ENCODE peak calls at places on chromosomes 7 and 10, in eight cellular contexts. N is fibroblast of lung, H is pancreas, T is uterus, A is left ventricle myocardium inferior, D is tibial artery, S is heart right ventricle, Z is hepatocyte. E is an unnamed sample. For H3K4me1, the result is how much of the 10 kb centered on the place peaks cover.

GRCh38 chr7:8500286-8500685 is 66.9 kb downstream of the NXPH1 start:
- DNase-seq in N (no peak), H (no peak), T (no peak), A (no peak), D (no peak), S (no peak), Z (no peak), E (no peak)

GRCh38 chr10:18658301-18658991 is 785 bp upstream of the ARL5B start:
- DNase-seq in N (peak), H (peak), T (no peak), A (no peak), D (no peak), S (peak), Z (peak), E (peak)

GRCh38 chr7:111486472-111487142 is 75.7 kb downstream of the IMMP2L start:
- DNase-seq in N (peak), H (no peak), T (no peak), A (no peak), D (no peak), S (peak), Z (peak), E (peak)

GRCh38 chr7:100211342-100211780 is 8.4 kb upstream of the PVRIG start:
- DNase-seq in N (no peak), H (peak), T (no peak), A (no peak), D (no peak), S (no peak), Z (no peak), E (peak)

GRCh38 chr7:68857571-68857970 is 740.7 kb upstream of the AUTS2 start:
- DNase-seq in N (no peak), H (no peak), T (no peak), A (no peak), D (no peak), S (no peak), Z (no peak), E (no peak)

GRCh38 chr10:34434119-34434594 is 380.9 kb downstream of the PARD3 start:
- DNase-seq in N (peak), H (no peak), T (peak), A (no peak), D (no peak), S (no peak), Z (peak), E (no peak)

GRCh38 chr7:84949501-84949900 is 237.4 kb downstream of the SEMA3D start:
- DNase-seq in N (peak), H (no peak), T (no peak), A (no peak), D (no peak), S (no peak), Z (no peak), E (no peak)

GRCh38 chr7:50962281-50962883 is 179.7 kb upstream of the GRB10 start:
- DNase-seq in N (no peak), H (no peak), T (no peak), A (no peak), D (no peak), S (no peak), Z (no peak), E (no peak)

GRCh38 chr7:18494821-18495408 is 634 bp upstream of the HDAC9 start:
- DNase-seq in N (no peak), H (no peak), T (peak), A (no peak), D (no peak), S (peak), Z (no peak), E (no peak)

GRCh38 chr7:139762886-139763285 is 14.9 kb downstream of the HIPK2 start:
- DNase-seq in N (peak), H (no peak), T (no peak), A (no peak), D (no peak), S (no peak), Z (no peak), E (no peak)

GRCh38 chr10:3787001-3787400 is 2.0 kb upstream of the KLF6 start:
- DNase-seq in N (no peak), H (no peak), T (no peak), A (no peak), D (no peak), S (no peak), Z (no peak), E (no peak)

GRCh38 chr10:102517553-102517952 is 13.8 kb downstream of the SUFU start:
- DNase-seq in N (no peak), H (no peak), T (no peak), A (no peak), D (peak), S (no peak), Z (peak), E (no peak)

GRCh38 chr7:98133621-98134266 is 27.1 kb downstream of the LMTK2 start:
- DNase-seq in N (peak), H (no peak), T (no peak), A (no peak), D (no peak), S (no peak), Z (no peak), E (peak)

GRCh38 chr7:151776876-151777510 is 99.9 kb downstream of the PRKAG2 start:
- DNase-seq in N (no peak), H (peak), T (no peak), A (no peak), D (no peak), S (no peak), Z (no peak), E (no peak)

GRCh38 chr7:151777511-151777880 is 99.4 kb downstream of the PRKAG2 start:
- DNase-seq in N (no peak), H (no peak), T (no peak), A (no peak), D (no peak), S (no peak), Z (no peak), E (no peak)

GRCh38 chr7:151774951-151775350 is 102.0 kb downstream of the PRKAG2 start:
- DNase-seq in N (no peak), H (peak), T (no peak), A (no peak), D (no peak), S (no peak), Z (no peak), E (no peak)

GRCh38 chr7:151775547-151776443 is 101.1 kb downstream of the PRKAG2 start:
- DNase-seq in N (no peak), H (peak), T (no peak), A (no peak), D (no peak), S (no peak), Z (no peak), E (no peak)

DNA sequence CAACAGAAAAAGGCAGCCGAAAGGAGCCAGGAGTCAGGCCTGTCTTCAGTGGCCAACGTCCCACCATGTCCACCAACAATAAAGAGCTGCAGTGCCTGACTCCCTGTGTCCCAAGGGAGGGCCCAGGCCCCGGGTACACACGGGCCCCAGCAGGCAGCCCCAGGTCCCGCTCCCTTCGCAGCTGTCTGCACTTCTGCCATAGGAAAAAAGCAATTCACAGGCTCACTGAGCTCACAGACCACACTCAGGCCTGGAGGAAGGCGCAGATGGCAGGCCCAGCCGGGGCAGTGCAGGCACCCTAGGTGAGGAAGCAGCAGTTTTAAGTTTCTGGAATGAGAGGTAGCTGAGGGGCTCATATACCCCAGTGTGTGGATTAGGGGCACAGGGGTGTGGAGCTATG is 100.5 kb downstream of the PRKAG2 start:
- DNase-seq in N (no peak), H (peak), T (no peak), A (no peak), D (no peak), S (no peak), Z (no peak), E (no peak)
- H3K4me1 ChIP-seq in N (under half), H (under half), T (under half), A (under half), D (under half), S (under half), Z (under half), E (under half)

GRCh38 chr10:31757831-31758230 is 170.8 kb downstream of the ARHGAP12 start:
- DNase-seq in N (no peak), H (no peak), T (no peak), A (no peak), D (peak), S (no peak), Z (no peak), E (no peak)
- H3K4me1 ChIP-seq in N (under half), H (under half), T (under half), A (half or more), D (under half), S (under half), Z (under half), E (under half)

GRCh38 chr10:79404231-79404609 is 41.2 kb downstream of the ZCCHC24 start:
- DNase-seq in N (peak), H (peak), T (peak), A (peak), D (peak), S (peak), Z (peak), E (no peak)

GRCh38 chr10:79403441-79404230 is 41.8 kb downstream of the ZCCHC24 start:
- DNase-seq in N (no peak), H (peak), T (peak), A (peak), D (peak), S (peak), Z (no peak), E (no peak)

GRCh38 chr10:79402625-79402946 is 42.8 kb downstream of the ZCCHC24 start:
- DNase-seq in N (no peak), H (no peak), T (peak), A (peak), D (no peak), S (no peak), Z (no peak), E (no peak)

GRCh38 chr10:79401015-79401921 is 44.2 kb downstream of the ZCCHC24 start:
- DNase-seq in N (peak), H (no peak), T (peak), A (peak), D (peak), S (no peak), Z (no peak), E (no peak)

GRCh38 chr10:79402951-79403350 is 42.5 kb downstream of the ZCCHC24 start:
- DNase-seq in N (no peak), H (peak), T (peak), A (peak), D (peak), S (no peak), Z (no peak), E (no peak)
- H3K4me1 ChIP-seq in N (half or more), H (under half), T (half or more), A (under half), D (half or more), S (under half), Z (half or more), E (under half)

GRCh38 chr10:124712704-124713407 is 31.3 kb downstream of the FAM53B start:
- DNase-seq in N (no peak), H (no peak), T (no peak), A (no peak), D (no peak), S (no peak), Z (no peak), E (no peak)

GRCh38 chr10:124710266-124710881 is 33.8 kb downstream of the FAM53B start:
- DNase-seq in N (no peak), H (no peak), T (no peak), A (no peak), D (no peak), S (no peak), Z (no peak), E (no peak)

GRCh38 chr10:124709862-124710261 is 34.3 kb downstream of the FAM53B start:
- DNase-seq in N (no peak), H (no peak), T (peak), A (peak), D (peak), S (no peak), Z (no peak), E (no peak)

GRCh38 chr10:124708922-124709520 is 35.2 kb downstream of the FAM53B start:
- DNase-seq in N (no peak), H (no peak), T (no peak), A (no peak), D (no peak), S (no peak), Z (no peak), E (no peak)

DNA sequence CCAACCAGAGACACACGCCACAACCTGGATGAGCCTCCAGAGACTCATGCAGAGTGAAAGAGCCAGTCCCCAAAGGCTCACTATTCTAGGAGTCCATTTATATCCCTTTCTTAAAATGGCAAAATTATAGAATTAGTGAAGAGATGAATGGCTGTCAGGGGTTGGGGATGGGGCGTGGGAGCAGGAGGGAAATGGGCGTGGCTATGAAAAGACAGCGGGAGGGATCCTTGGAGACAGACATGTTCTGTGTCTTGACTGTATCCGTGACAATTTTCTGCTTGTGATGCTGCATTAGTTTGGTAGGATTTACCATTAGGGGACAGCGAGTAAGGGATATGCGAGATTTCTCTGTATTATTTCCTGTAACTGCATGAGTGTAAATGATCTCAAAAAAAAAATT is 33.0 kb downstream of the FAM53B start:
- DNase-seq in N (no peak), H (no peak), T (no peak), A (no peak), D (no peak), S (no peak), Z (no peak), E (no peak)
- H3K4me1 ChIP-seq in N (under half), H (under half), T (under half), A (half or more), D (under half), S (half or more), Z (under half), E (under half)

GRCh38 chr7:36287371-36288241 is 102.1 kb upstream of the ANLN start:
- DNase-seq in N (no peak), H (peak), T (no peak), A (no peak), D (no peak), S (no peak), Z (no peak), E (peak)
- H3K4me1 ChIP-seq in N (under half), H (under half), T (under half), A (half or more), D (under half), S (half or more), Z (under half), E (half or more)

DNA sequence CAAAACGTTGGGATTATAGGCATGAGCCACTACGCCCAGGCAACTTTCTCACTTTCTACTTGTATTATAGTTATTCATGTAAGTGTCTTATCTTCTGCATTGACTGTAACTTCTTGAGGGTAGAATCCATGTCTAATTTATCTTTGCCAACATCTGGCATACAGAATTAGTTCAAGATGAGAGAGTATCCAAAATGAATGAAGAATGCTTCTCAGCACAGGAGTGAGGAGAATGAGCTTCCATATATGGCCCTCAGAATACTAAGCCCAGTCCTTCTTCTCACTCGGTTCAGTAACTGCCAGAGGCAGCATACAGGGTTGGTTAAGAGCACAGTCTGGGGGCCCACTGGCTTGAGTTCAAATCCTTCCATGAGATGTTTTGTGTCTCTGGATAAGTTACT is 75.0 kb upstream of the LRRC17 start:
- DNase-seq in N (no peak), H (no peak), T (no peak), A (no peak), D (no peak), S (no peak), Z (no peak), E (no peak)
- H3K4me1 ChIP-seq in N (under half), H (under half), T (under half), A (under half), D (under half), S (under half), Z (under half), E (under half)

GRCh38 chr10:69092959-69093850 is 5.3 kb downstream of the SRGN start:
- DNase-seq in N (peak), H (no peak), T (peak), A (peak), D (peak), S (peak), Z (peak), E (peak)
- H3K4me1 ChIP-seq in N (under half), H (under half), T (under half), A (under half), D (under half), S (under half), Z (under half), E (under half)

GRCh38 chr10:71834343-71834674 is 16.7 kb downstream of the PSAP start:
- DNase-seq in N (no peak), H (no peak), T (no peak), A (no peak), D (peak), S (no peak), Z (no peak), E (no peak)

GRCh38 chr10:71831646-71832552 is 19.2 kb downstream of the PSAP start:
- DNase-seq in N (peak), H (no peak), T (no peak), A (no peak), D (peak), S (no peak), Z (no peak), E (no peak)

GRCh38 chr10:71833451-71834342 is 17.4 kb downstream of the PSAP start:
- DNase-seq in N (no peak), H (no peak), T (no peak), A (no peak), D (peak), S (no peak), Z (no peak), E (peak)

GRCh38 chr10:71830726-71831125 is 20.3 kb downstream of the PSAP start:
- DNase-seq in N (no peak), H (no peak), T (no peak), A (no peak), D (no peak), S (no peak), Z (no peak), E (no peak)

GRCh38 chr10:71832967-71833366 is 18.1 kb downstream of the PSAP start:
- DNase-seq in N (no peak), H (no peak), T (no peak), A (no peak), D (peak), S (no peak), Z (no peak), E (peak)
- H3K4me1 ChIP-seq in N (under half), H (under half), T (under half), A (half or more), D (under half), S (half or more), Z (under half), E (half or more)

DNA sequence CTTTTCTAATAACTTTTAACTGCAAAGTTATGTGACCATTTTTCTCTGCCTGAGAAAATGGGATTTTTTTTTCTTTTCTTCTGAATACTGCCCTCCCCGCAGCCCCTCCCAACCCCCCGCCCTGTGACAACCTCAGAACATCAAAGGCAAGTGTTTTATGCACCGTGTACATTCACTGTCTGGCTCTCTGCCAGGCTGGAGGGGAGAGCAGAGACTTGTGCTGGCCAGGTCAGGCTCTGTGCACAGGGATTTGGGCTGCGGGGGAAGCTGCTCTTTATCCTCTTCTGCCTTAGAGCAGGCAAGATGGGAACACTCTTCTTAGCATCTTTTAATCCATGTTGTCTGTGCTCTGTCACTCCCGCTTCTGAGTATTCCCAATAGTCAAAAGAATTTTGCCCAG is 195.1 kb downstream of the CCSER2 start:
- DNase-seq in N (no peak), H (no peak), T (no peak), A (no peak), D (no peak), S (no peak), Z (no peak), E (no peak)
- H3K4me1 ChIP-seq in N (under half), H (under half), T (under half), A (under half), D (under half), S (under half), Z (under half), E (under half)